ENCODE peak calls at places on chromosomes 3 and 15, in six cellular contexts. U, F, K, T, V and M are unnamed samples.

GRCh38 chr3:56732109-56732508 is 49.0 kb upstream of the TASOR start:
- DNase-seq in U (no peak), F (no peak), K (no peak), T (no peak), V (no peak), M (no peak)

GRCh38 chr3:143158549-143158988 is 39.0 kb downstream of the CHST2 start:
- DNase-seq in U (no peak), F (no peak), K (no peak), T (no peak), V (no peak), M (no peak)

GRCh38 chr3:4986175-4986610 is 7.0 kb downstream of the BHLHE40 start:
- DNase-seq in U (no peak), F (no peak), K (no peak), T (no peak), V (no peak), M (no peak)

GRCh38 chr3:126781889-126782491 is 78.0 kb downstream of the CHCHD6 start:
- DNase-seq in U (no peak), F (no peak), K (no peak), T (no peak), V (peak; percentile 36), M (no peak)

GRCh38 chr3:184694266-184694665 is 17.6 kb downstream of the MAGEF1 start:
- DNase-seq in U (no peak), F (no peak), K (no peak), T (no peak), V (no peak), M (no peak)

GRCh38 chr3:123336001-123336400 is 112.9 kb downstream of the ADCY5 start:
- DNase-seq in U (no peak), F (no peak), K (no peak), T (no peak), V (no peak), M (no peak)

GRCh38 chr3:132723024-132723462 is 834 bp upstream of the NPHP3 start:
- DNase-seq in U (no peak), F (no peak), K (no peak), T (no peak), V (peak; percentile 24), M (no peak)

GRCh38 chr3:132228923-132229322 is 88.3 kb upstream of the ACP3 start:
- DNase-seq in U (peak; percentile 4), F (no peak), K (no peak), T (no peak), V (no peak), M (no peak)

GRCh38 chr15:56786966-56787365 is 53.7 kb upstream of the ZNF280D start:
- DNase-seq in U (no peak), F (no peak), K (no peak), T (no peak), V (no peak), M (no peak)

GRCh38 chr15:101152914-101153313 is 98.9 kb downstream of the CHSY1 start:
- DNase-seq in U (no peak), F (no peak), K (no peak), T (no peak), V (no peak), M (no peak)

GRCh38 chr3:52222319-52223221 is 2.9 kb downstream of the TLR9 start:
- DNase-seq in U (no peak), F (no peak), K (no peak), T (no peak), V (no peak), M (no peak)

GRCh38 chr15:31158858-31159569 is 57.5 kb upstream of the TRPM1 start:
- DNase-seq in U (no peak), F (no peak), K (no peak), T (no peak), V (no peak), M (no peak)

GRCh38 chr15:56243774-56244236 is at the start of gene RFX7:
- DNase-seq in U (no peak), F (peak; percentile 53), K (peak; percentile 64), T (peak; percentile 74), V (peak; percentile 78), M (peak; percentile 81)

GRCh38 chr3:162601101-162601670 is 1104.6 kb downstream of the OTOL1 start:
- DNase-seq in U (no peak), F (no peak), K (no peak), T (no peak), V (no peak), M (no peak)